ENCODE peak calls at places on chromosomes 2 and 18, in nine cellular contexts. N is Daoy, C is endothelial cell, L is activated T-cell treated with anti-CD3 and anti-CD28 coated beads for 4 hours, G is BJ, A is occipital lobe, B is NCI-H1436, R is GM23248, U is spleen. V is an unnamed sample.

GRCh38 chr2:50529600-50530218 is 502.2 kb downstream of the NRXN1 start:
- DNase-seq in C (no peak), A (no peak), B (peak), G (peak), R (peak), L (no peak), U (no peak), N (peak), V (peak)

GRCh38 chr2:218264773-218265601 is 4.2 kb downstream of the GPBAR1 start:
- DNase-seq in G (no peak), A (no peak), L (no peak), N (no peak), U (peak), B (no peak), C (no peak), R (no peak), V (no peak)

GRCh38 chr2:105299290-105299689 is 30.2 kb downstream of the TGFBRAP1 start:
- DNase-seq in L (no peak), G (no peak), U (no peak), C (peak), R (no peak), B (no peak), N (no peak), A (no peak), V (no peak)

GRCh38 chr2:98826856-98827255 is 95.9 kb upstream of the MGAT4A start:
- DNase-seq in C (no peak), B (no peak), A (no peak), U (no peak), L (no peak), N (no peak), G (no peak), R (no peak), V (no peak)

GRCh38 chr2:178309541-178309940 is 115.2 kb downstream of the OSBPL6 start:
- DNase-seq in R (peak), U (no peak), C (no peak), G (no peak), B (no peak), L (no peak), A (no peak), N (no peak), V (no peak)

GRCh38 chr2:211745295-211746097 is 793.1 kb downstream of the ERBB4 start:
- DNase-seq in A (no peak), G (no peak), B (peak), L (no peak), N (peak), R (peak), U (no peak), C (peak), V (peak)

GRCh38 chr2:46747297-46747818 is 168.2 kb downstream of the MCFD2 start:
- DNase-seq in C (no peak), A (no peak), B (no peak), N (no peak), U (no peak), L (no peak), G (no peak), R (no peak), V (no peak)

GRCh38 chr2:200705305-200705985 is 106.3 kb upstream of the BZW1 start:
- DNase-seq in C (peak), A (no peak), B (no peak), R (no peak), U (no peak), G (no peak), L (no peak), N (peak), V (no peak)

GRCh38 chr18:48123324-48123723 is 192.9 kb upstream of the SMAD2 start:
- DNase-seq in R (no peak), G (no peak), A (no peak), C (no peak), B (no peak), L (no peak), U (peak), N (no peak), V (no peak)

GRCh38 chr2:2022941-2023586 is 278.7 kb upstream of the PXDN start:
- DNase-seq in A (no peak), L (no peak), G (no peak), R (no peak), U (no peak), N (peak), B (no peak), C (no peak), V (no peak)

GRCh38 chr2:202375006-202375610 is 1.0 kb upstream of the BMPR2 start:
- DNase-seq in N (peak), G (no peak), C (peak), A (peak), B (peak), R (peak), L (peak), U (peak), V (no peak)

GRCh38 chr2:120461092-120461491 is 115.2 kb downstream of the INHBB start:
- DNase-seq in A (no peak), C (no peak), N (no peak), G (no peak), B (no peak), R (no peak), L (no peak), U (peak), V (no peak)

GRCh38 chr18:28175047-28175929 is 1.6 kb downstream of the CDH2 start:
- DNase-seq in C (peak), A (no peak), U (peak), G (no peak), L (no peak), N (peak), R (peak), B (no peak), V (no peak)

GRCh38 chr2:68849579-68850030 is 21.6 kb downstream of the BMP10 start:
- DNase-seq in N (peak), B (no peak), U (no peak), A (no peak), R (no peak), L (no peak), G (no peak), C (no peak), V (no peak)

GRCh38 chr18:55243852-55244251 is 284.6 kb upstream of the CCDC68 start:
- DNase-seq in N (no peak), R (peak), B (no peak), G (no peak), U (no peak), L (no peak), C (no peak), A (no peak), V (no peak)

GRCh38 chr2:190979906-190980629 is 33.9 kb downstream of the STAT1 start:
- DNase-seq in G (peak), N (peak), A (no peak), B (no peak), C (peak), L (no peak), U (peak), R (no peak), V (no peak)

GRCh38 chr2:40625849-40626248 is 174.0 kb upstream of the SLC8A1 start:
- DNase-seq in N (peak), U (no peak), L (no peak), A (no peak), G (no peak), C (no peak), R (peak), B (no peak), V (peak)

GRCh38 chr2:20617892-20618467 is 32.9 kb downstream of the HS1BP3 start:
- DNase-seq in A (peak), U (peak), G (peak), C (no peak), L (no peak), B (no peak), N (peak), R (peak), V (peak)

GRCh38 chr2:109212836-109213563 is 84.0 kb downstream of the SH3RF3 start:
- DNase-seq in U (no peak), B (no peak), C (no peak), G (no peak), R (no peak), A (no peak), L (no peak), N (no peak), V (no peak)

GRCh38 chr18:79383388-79384056 is 12.2 kb upstream of the NFATC1 start:
- DNase-seq in B (no peak), R (no peak), A (no peak), L (no peak), U (peak), N (no peak), G (no peak), C (no peak), V (no peak)

GRCh38 chr2:128668946-128669345 is 350.3 kb upstream of the HS6ST1 start:
- DNase-seq in A (no peak), C (no peak), G (no peak), R (no peak), L (no peak), B (no peak), N (no peak), U (no peak), V (no peak)

GRCh38 chr18:56982756-56983155 is 164.1 kb upstream of the BOD1L2 start:
- DNase-seq in R (no peak), C (no peak), L (no peak), G (no peak), N (no peak), A (peak), B (no peak), U (no peak), V (no peak)